ENCODE peak calls at places on chromosomes 12 and 14, in nine cellular contexts. One of them, this sample, is unnamed.

GRCh38 chr14:57495409-57495808 is 1.8 kb upstream of the CCDC198 start:
- DNase-seq in CD8-positive, alpha-beta T cell: no peak
- DNase-seq in GM23248: no peak
- DNase-seq in fibroblast of mammary gland: no peak
- DNase-seq in lung: no peak
- DNase-seq in neural progenitor cell: no peak
- DNase-seq in lower lobe of right lung: no peak
- DNase-seq in upper lobe of right lung: no peak
- DNase-seq in IMR-90: no peak
- DNase-seq in this sample: no peak

GRCh38 chr14:102723650-102724049 is 53.6 kb upstream of the TRAF3 start:
- DNase-seq in CD8-positive, alpha-beta T cell: no peak
- DNase-seq in upper lobe of right lung: no peak
- DNase-seq in fibroblast of mammary gland: no peak
- DNase-seq in lower lobe of right lung: no peak
- DNase-seq in neural progenitor cell: no peak
- DNase-seq in lung: no peak
- DNase-seq in GM23248: no peak
- DNase-seq in IMR-90: no peak
- DNase-seq in this sample: no peak

GRCh38 chr12:79086546-79086945 is 222.0 kb downstream of the SYT1 start:
- DNase-seq in neural progenitor cell: no peak
- DNase-seq in IMR-90: no peak
- DNase-seq in fibroblast of mammary gland: no peak
- DNase-seq in lower lobe of right lung: no peak
- DNase-seq in upper lobe of right lung: no peak
- DNase-seq in lung: no peak
- DNase-seq in GM23248: no peak
- DNase-seq in CD8-positive, alpha-beta T cell: no peak
- DNase-seq in this sample: no peak

GRCh38 chr12:52382854-52383253 is 2.6 kb downstream of the KRT84 start:
- DNase-seq in CD8-positive, alpha-beta T cell: no peak
- DNase-seq in neural progenitor cell: no peak
- DNase-seq in GM23248: no peak
- DNase-seq in IMR-90: no peak
- DNase-seq in upper lobe of right lung: peak
- DNase-seq in lower lobe of right lung: no peak
- DNase-seq in lung: no peak
- DNase-seq in fibroblast of mammary gland: no peak
- DNase-seq in this sample: no peak

GRCh38 chr12:75933136-75933535 is 98.4 kb downstream of the PHLDA1 start:
- DNase-seq in GM23248: peak
- DNase-seq in fibroblast of mammary gland: peak
- DNase-seq in CD8-positive, alpha-beta T cell: no peak
- DNase-seq in IMR-90: peak
- DNase-seq in upper lobe of right lung: no peak
- DNase-seq in lower lobe of right lung: no peak
- DNase-seq in neural progenitor cell: no peak
- DNase-seq in lung: no peak
- DNase-seq in this sample: no peak

GRCh38 chr14:58620011-58620410 is 17.8 kb upstream of the DACT1 start:
- DNase-seq in GM23248: no peak
- DNase-seq in fibroblast of mammary gland: no peak
- DNase-seq in IMR-90: no peak
- DNase-seq in upper lobe of right lung: no peak
- DNase-seq in neural progenitor cell: no peak
- DNase-seq in lower lobe of right lung: no peak
- DNase-seq in lung: no peak
- DNase-seq in CD8-positive, alpha-beta T cell: no peak
- DNase-seq in this sample: no peak

GRCh38 chr12:54384591-54385041 is at the start of gene ZNF385A:
- DNase-seq in fibroblast of mammary gland: no peak
- DNase-seq in upper lobe of right lung: peak
- DNase-seq in lower lobe of right lung: peak
- DNase-seq in lung: no peak
- DNase-seq in IMR-90: no peak
- DNase-seq in CD8-positive, alpha-beta T cell: no peak
- DNase-seq in GM23248: no peak
- DNase-seq in neural progenitor cell: no peak
- DNase-seq in this sample: peak

GRCh38 chr12:32134144-32134888 is 27.7 kb downstream of the BICD1 start:
- DNase-seq in IMR-90: peak
- DNase-seq in lower lobe of right lung: no peak
- DNase-seq in neural progenitor cell: no peak
- DNase-seq in upper lobe of right lung: no peak
- DNase-seq in GM23248: peak
- DNase-seq in fibroblast of mammary gland: peak
- DNase-seq in lung: no peak
- DNase-seq in CD8-positive, alpha-beta T cell: no peak
- DNase-seq in this sample: no peak

GRCh38 chr12:91194500-91194899 is 11.9 kb upstream of the DCN start:
- DNase-seq in upper lobe of right lung: no peak
- DNase-seq in lung: no peak
- DNase-seq in IMR-90: peak
- DNase-seq in lower lobe of right lung: no peak
- DNase-seq in fibroblast of mammary gland: no peak
- DNase-seq in GM23248: no peak
- DNase-seq in CD8-positive, alpha-beta T cell: no peak
- DNase-seq in neural progenitor cell: no peak
- DNase-seq in this sample: no peak

GRCh38 chr12:113611652-113612051 is 140.0 kb upstream of the LHX5 start:
- DNase-seq in upper lobe of right lung: no peak
- DNase-seq in neural progenitor cell: no peak
- DNase-seq in lower lobe of right lung: no peak
- DNase-seq in GM23248: no peak
- DNase-seq in fibroblast of mammary gland: no peak
- DNase-seq in IMR-90: no peak
- DNase-seq in lung: no peak
- DNase-seq in CD8-positive, alpha-beta T cell: no peak
- DNase-seq in this sample: no peak

GRCh38 chr14:73227812-73228781 is 9.2 kb upstream of the PAPLN start:
- DNase-seq in GM23248: peak
- DNase-seq in fibroblast of mammary gland: peak
- DNase-seq in lung: no peak
- DNase-seq in IMR-90: peak
- DNase-seq in lower lobe of right lung: peak
- DNase-seq in upper lobe of right lung: no peak
- DNase-seq in CD8-positive, alpha-beta T cell: no peak
- DNase-seq in neural progenitor cell: peak
- DNase-seq in this sample: peak

GRCh38 chr12:94898388-94898787 is 105.1 kb downstream of the NDUFA12 start:
- DNase-seq in IMR-90: no peak
- DNase-seq in fibroblast of mammary gland: peak
- DNase-seq in upper lobe of right lung: no peak
- DNase-seq in neural progenitor cell: no peak
- DNase-seq in GM23248: no peak
- DNase-seq in lower lobe of right lung: no peak
- DNase-seq in lung: no peak
- DNase-seq in CD8-positive, alpha-beta T cell: no peak
- DNase-seq in this sample: no peak

GRCh38 chr12:52186135-52186840 is 5.5 kb downstream of the KRT80 start:
- DNase-seq in upper lobe of right lung: no peak
- DNase-seq in IMR-90: peak
- DNase-seq in lung: no peak
- DNase-seq in lower lobe of right lung: no peak
- DNase-seq in CD8-positive, alpha-beta T cell: no peak
- DNase-seq in fibroblast of mammary gland: peak
- DNase-seq in neural progenitor cell: no peak
- DNase-seq in GM23248: peak
- DNase-seq in this sample: no peak

GRCh38 chr14:64966976-64967375 is 5.2 kb downstream of the RAB15 start:
- DNase-seq in lung: peak
- DNase-seq in IMR-90: no peak
- DNase-seq in lower lobe of right lung: peak
- DNase-seq in fibroblast of mammary gland: no peak
- DNase-seq in neural progenitor cell: no peak
- DNase-seq in GM23248: no peak
- DNase-seq in upper lobe of right lung: peak
- DNase-seq in CD8-positive, alpha-beta T cell: no peak
- DNase-seq in this sample: no peak

GRCh38 chr14:100096656-100097055 is 31.4 kb downstream of the EVL start:
- DNase-seq in lower lobe of right lung: no peak
- DNase-seq in CD8-positive, alpha-beta T cell: no peak
- DNase-seq in GM23248: peak
- DNase-seq in IMR-90: peak
- DNase-seq in lung: no peak
- DNase-seq in upper lobe of right lung: no peak
- DNase-seq in fibroblast of mammary gland: peak
- DNase-seq in neural progenitor cell: no peak
- DNase-seq in this sample: no peak

GRCh38 chr14:22613736-22614239 is 15.7 kb downstream of the ABHD4 start:
- DNase-seq in CD8-positive, alpha-beta T cell: no peak
- DNase-seq in lower lobe of right lung: no peak
- DNase-seq in upper lobe of right lung: no peak
- DNase-seq in fibroblast of mammary gland: no peak
- DNase-seq in IMR-90: no peak
- DNase-seq in GM23248: no peak
- DNase-seq in lung: no peak
- DNase-seq in neural progenitor cell: no peak
- DNase-seq in this sample: no peak

GRCh38 chr14:87898301-87898700 is 94.7 kb downstream of the GALC start:
- DNase-seq in neural progenitor cell: no peak
- DNase-seq in CD8-positive, alpha-beta T cell: no peak
- DNase-seq in upper lobe of right lung: no peak
- DNase-seq in fibroblast of mammary gland: peak
- DNase-seq in IMR-90: peak
- DNase-seq in GM23248: peak
- DNase-seq in lower lobe of right lung: no peak
- DNase-seq in lung: no peak
- DNase-seq in this sample: no peak

GRCh38 chr12:89999699-90000505 is 291.3 kb upstream of the ATP2B1 start:
- DNase-seq in neural progenitor cell: no peak
- DNase-seq in GM23248: peak
- DNase-seq in upper lobe of right lung: no peak
- DNase-seq in IMR-90: peak
- DNase-seq in fibroblast of mammary gland: peak
- DNase-seq in lung: no peak
- DNase-seq in lower lobe of right lung: no peak
- DNase-seq in CD8-positive, alpha-beta T cell: no peak
- DNase-seq in this sample: no peak

GRCh38 chr14:95332641-95333040 is 12.9 kb upstream of the CLMN start:
- DNase-seq in upper lobe of right lung: no peak
- DNase-seq in IMR-90: no peak
- DNase-seq in neural progenitor cell: no peak
- DNase-seq in CD8-positive, alpha-beta T cell: no peak
- DNase-seq in fibroblast of mammary gland: no peak
- DNase-seq in lung: no peak
- DNase-seq in lower lobe of right lung: no peak
- DNase-seq in GM23248: no peak
- DNase-seq in this sample: no peak

GRCh38 chr14:50060871-50061663 is 55.3 kb downstream of the VCPKMT start:
- DNase-seq in CD8-positive, alpha-beta T cell: no peak
- DNase-seq in GM23248: peak
- DNase-seq in neural progenitor cell: no peak
- DNase-seq in upper lobe of right lung: peak
- DNase-seq in IMR-90: peak
- DNase-seq in lower lobe of right lung: no peak
- DNase-seq in lung: no peak
- DNase-seq in fibroblast of mammary gland: peak
- DNase-seq in this sample: peak

GRCh38 chr12:117907108-117907689 is 61.6 kb downstream of the KSR2 start:
- DNase-seq in neural progenitor cell: no peak
- DNase-seq in lung: no peak
- DNase-seq in GM23248: no peak
- DNase-seq in lower lobe of right lung: no peak
- DNase-seq in fibroblast of mammary gland: no peak
- DNase-seq in CD8-positive, alpha-beta T cell: no peak
- DNase-seq in upper lobe of right lung: no peak
- DNase-seq in IMR-90: no peak
- DNase-seq in this sample: no peak

GRCh38 chr12:50765325-50765911 is 1.5 kb downstream of the ATF1 start:
- DNase-seq in GM23248: peak
- DNase-seq in CD8-positive, alpha-beta T cell: peak
- DNase-seq in fibroblast of mammary gland: peak
- DNase-seq in lung: no peak
- DNase-seq in upper lobe of right lung: no peak
- DNase-seq in lower lobe of right lung: no peak
- DNase-seq in IMR-90: peak
- DNase-seq in neural progenitor cell: peak
- DNase-seq in this sample: no peak

GRCh38 chr14:51302319-51303030 is 62.4 kb downstream of the TMX1 start:
- DNase-seq in lung: no peak
- DNase-seq in upper lobe of right lung: no peak
- DNase-seq in neural progenitor cell: no peak
- DNase-seq in GM23248: no peak
- DNase-seq in lower lobe of right lung: no peak
- DNase-seq in fibroblast of mammary gland: peak
- DNase-seq in CD8-positive, alpha-beta T cell: no peak
- DNase-seq in IMR-90: no peak
- DNase-seq in this sample: no peak

GRCh38 chr12:57752668-57753000 is 524 bp upstream of the CDK4 start:
- DNase-seq in lung: no peak
- DNase-seq in neural progenitor cell: no peak
- DNase-seq in CD8-positive, alpha-beta T cell: no peak
- DNase-seq in GM23248: no peak
- DNase-seq in fibroblast of mammary gland: no peak
- DNase-seq in lower lobe of right lung: no peak
- DNase-seq in upper lobe of right lung: no peak
- DNase-seq in IMR-90: no peak
- DNase-seq in this sample: no peak
- H3K4me3 ChIP-seq in lung: no peak
- H3K4me3 ChIP-seq in neural progenitor cell: peak
- H3K4me3 ChIP-seq in CD8-positive, alpha-beta T cell: peak
- H3K4me3 ChIP-seq in GM23248: peak
- H3K4me3 ChIP-seq in fibroblast of mammary gland: peak
- H3K4me3 ChIP-seq in lower lobe of right lung: peak
- H3K4me3 ChIP-seq in upper lobe of right lung: peak
- H3K4me3 ChIP-seq in IMR-90: peak
- H3K4me3 ChIP-seq in this sample: no peak

GRCh38 chr12:48890657-48891418 is 25.2 kb upstream of the RND1 start:
- DNase-seq in fibroblast of mammary gland: peak
- DNase-seq in upper lobe of right lung: peak
- DNase-seq in CD8-positive, alpha-beta T cell: peak
- DNase-seq in lower lobe of right lung: peak
- DNase-seq in IMR-90: peak
- DNase-seq in neural progenitor cell: peak
- DNase-seq in GM23248: peak
- DNase-seq in lung: peak
- DNase-seq in this sample: peak
- H3K4me3 ChIP-seq in fibroblast of mammary gland: peak
- H3K4me3 ChIP-seq in upper lobe of right lung: peak
- H3K4me3 ChIP-seq in CD8-positive, alpha-beta T cell: peak
- H3K4me3 ChIP-seq in lower lobe of right lung: peak
- H3K4me3 ChIP-seq in IMR-90: peak
- H3K4me3 ChIP-seq in neural progenitor cell: peak
- H3K4me3 ChIP-seq in GM23248: peak
- H3K4me3 ChIP-seq in lung: no peak
- H3K4me3 ChIP-seq in this sample: peak

GRCh38 chr12:59142175-59142574 is 221.9 kb upstream of the LRIG3 start:
- DNase-seq in lower lobe of right lung: no peak
- DNase-seq in GM23248: no peak
- DNase-seq in neural progenitor cell: no peak
- DNase-seq in lung: no peak
- DNase-seq in IMR-90: no peak
- DNase-seq in upper lobe of right lung: no peak
- DNase-seq in CD8-positive, alpha-beta T cell: no peak
- DNase-seq in fibroblast of mammary gland: no peak
- DNase-seq in this sample: no peak
- H3K4me3 ChIP-seq in lower lobe of right lung: no peak
- H3K4me3 ChIP-seq in GM23248: no peak
- H3K4me3 ChIP-seq in neural progenitor cell: no peak
- H3K4me3 ChIP-seq in lung: no peak
- H3K4me3 ChIP-seq in IMR-90: no peak
- H3K4me3 ChIP-seq in upper lobe of right lung: no peak
- H3K4me3 ChIP-seq in CD8-positive, alpha-beta T cell: no peak
- H3K4me3 ChIP-seq in fibroblast of mammary gland: no peak
- H3K4me3 ChIP-seq in this sample: no peak

GRCh38 chr12:125079943-125080645 is 14.9 kb downstream of the AACS start:
- DNase-seq in lung: no peak
- DNase-seq in lower lobe of right lung: peak
- DNase-seq in fibroblast of mammary gland: peak
- DNase-seq in upper lobe of right lung: peak
- DNase-seq in CD8-positive, alpha-beta T cell: no peak
- DNase-seq in GM23248: peak
- DNase-seq in IMR-90: no peak
- DNase-seq in neural progenitor cell: no peak
- DNase-seq in this sample: no peak
- H3K4me3 ChIP-seq in lung: no peak
- H3K4me3 ChIP-seq in lower lobe of right lung: no peak
- H3K4me3 ChIP-seq in fibroblast of mammary gland: no peak
- H3K4me3 ChIP-seq in upper lobe of right lung: no peak
- H3K4me3 ChIP-seq in CD8-positive, alpha-beta T cell: no peak
- H3K4me3 ChIP-seq in GM23248: peak
- H3K4me3 ChIP-seq in IMR-90: no peak
- H3K4me3 ChIP-seq in neural progenitor cell: no peak
- H3K4me3 ChIP-seq in this sample: no peak